ENCODE peak calls at places on chromosomes 5 and 9, in five cellular contexts. W is CD8-positive, alpha-beta memory T cell; O is heart left ventricle; Y is upper lobe of left lung; U is HepG2. X is an unnamed sample. For H3K4me1, the result is how much of the 10 kb centered on the place peaks cover.

GRCh38 chr9:3865373-3865772 is 339.6 kb upstream of the RFX3 start:
- DNase-seq in O (no peak), W (no peak), U (no peak), Y (no peak), X (no peak)

GRCh38 chr5:96175090-96175489 is 213.4 kb upstream of the ELL2 start:
- DNase-seq in O (no peak), W (no peak), Y (no peak), U (no peak), X (no peak)

GRCh38 chr9:104553261-104553660 is 15.7 kb upstream of the OR13C8 start:
- DNase-seq in Y (no peak), W (no peak), O (no peak), U (no peak), X (no peak)

GRCh38 chr5:65760504-65761275 is 38.7 kb downstream of the NLN start:
- DNase-seq in W (peak), Y (peak), U (no peak), O (peak), X (peak)

GRCh38 chr5:148457183-148457620 is 73.4 kb downstream of the FBXO38 start:
- DNase-seq in Y (no peak), O (no peak), W (no peak), U (no peak), X (no peak)

GRCh38 chr9:89801723-89802680 is 197.2 kb downstream of the GADD45G start:
- DNase-seq in U (no peak), W (no peak), Y (no peak), O (no peak), X (no peak)

GRCh38 chr5:34059997-34060396 is 17.0 kb upstream of the C1QTNF3 start:
- DNase-seq in U (no peak), Y (no peak), O (no peak), W (no peak), X (no peak)

GRCh38 chr5:111775224-111775623 is 18.2 kb upstream of the NREP start:
- DNase-seq in Y (peak), W (no peak), O (no peak), U (no peak), X (no peak)

GRCh38 chr5:14144586-14145355 is 1.6 kb downstream of the TRIO start:
- DNase-seq in U (no peak), W (peak), Y (peak), O (peak), X (peak)

GRCh38 chr5:65535529-65535987 is 27.4 kb downstream of the CENPK start:
- DNase-seq in W (no peak), U (no peak), Y (no peak), O (no peak), X (no peak)

GRCh38 chr5:82859439-82860140 is 217.6 kb downstream of the TMEM167A start:
- DNase-seq in U (no peak), W (no peak), Y (no peak), O (no peak), X (no peak)

GRCh38 chr9:126423709-126424185 is 97.1 kb downstream of the MVB12B start:
- DNase-seq in Y (no peak), W (no peak), U (no peak), O (no peak), X (no peak)

GRCh38 chr9:125409637-125410521 is 148.3 kb downstream of the GAPVD1 start:
- DNase-seq in W (peak), O (no peak), U (peak), Y (no peak), X (no peak)

GRCh38 chr9:131423171-131423581 is 29.3 kb downstream of the PRRC2B start:
- DNase-seq in W (no peak), O (peak), Y (peak), U (no peak), X (no peak)

GRCh38 chr5:113090336-113091106 is 113.9 kb downstream of the DCP2 start:
- DNase-seq in W (no peak), U (no peak), Y (no peak), O (no peak), X (no peak)

GRCh38 chr5:26945881-26946280 is 92.5 kb downstream of the CDH9 start:
- DNase-seq in U (no peak), O (no peak), W (no peak), Y (no peak), X (no peak)

GRCh38 chr5:87268126-87268969 is 665 bp downstream of the RASA1 start:
- DNase-seq in O (peak), U (peak), Y (peak), W (peak), X (peak)

GRCh38 chr5:137186759-137187461 is 312.2 kb downstream of the SPOCK1 start:
- DNase-seq in U (no peak), O (no peak), W (no peak), Y (no peak), X (no peak)

GRCh38 chr9:135391759-135392158 is 87.8 kb upstream of the PPP1R26 start:
- DNase-seq in Y (no peak), O (no peak), W (no peak), U (no peak), X (no peak)

GRCh38 chr5:132776077-132776931 is 735 bp downstream of the SEPTIN8 start:
- DNase-seq in O (peak), W (no peak), Y (no peak), U (peak), X (no peak)

GRCh38 chr9:126925876-126926275 is 11.3 kb downstream of the RALGPS1 start:
- DNase-seq in U (no peak), Y (no peak), O (no peak), W (no peak), X (no peak)

GRCh38 chr9:109517798-109518435 is 19.8 kb upstream of the PTPN3 start:
- DNase-seq in U (no peak), W (no peak), Y (peak), O (no peak), X (no peak)

GRCh38 chr5:82793808-82794419 is 283.3 kb downstream of the TMEM167A start:
- DNase-seq in Y (no peak), O (no peak), U (peak), W (no peak), X (no peak)

GRCh38 chr9:128790536-128790935 is 3.5 kb downstream of the TBC1D13 start:
- DNase-seq in U (no peak), W (no peak), O (no peak), Y (no peak), X (no peak)

GRCh38 chr9:128785427-128785826 is 1.6 kb upstream of the TBC1D13 start:
- DNase-seq in W (no peak), O (no peak), U (no peak), Y (no peak), X (no peak)

GRCh38 chr9:128787583-128788156 is 617 bp downstream of the TBC1D13 start:
- DNase-seq in O (no peak), Y (no peak), U (no peak), W (no peak), X (no peak)

GRCh38 chr9:128786681-128787582 is at the start of gene TBC1D13:
- DNase-seq in O (peak), W (peak), Y (peak), U (peak), X (peak)

GRCh38 chr9:128788445-128788844 is 1.4 kb downstream of the TBC1D13 start:
- DNase-seq in O (no peak), U (no peak), W (no peak), Y (no peak), X (no peak)
- H3K4me3 ChIP-seq in O (no peak), U (peak), W (no peak), Y (no peak), X (no peak)

GRCh38 chr5:10536931-10537579 is 26.8 kb upstream of the ANKRD33B start:
- DNase-seq in Y (no peak), O (no peak), U (no peak), W (no peak), X (no peak)
- H3K27ac ChIP-seq in Y (no peak), O (no peak), U (no peak), W (no peak), X (no peak)

DNA sequence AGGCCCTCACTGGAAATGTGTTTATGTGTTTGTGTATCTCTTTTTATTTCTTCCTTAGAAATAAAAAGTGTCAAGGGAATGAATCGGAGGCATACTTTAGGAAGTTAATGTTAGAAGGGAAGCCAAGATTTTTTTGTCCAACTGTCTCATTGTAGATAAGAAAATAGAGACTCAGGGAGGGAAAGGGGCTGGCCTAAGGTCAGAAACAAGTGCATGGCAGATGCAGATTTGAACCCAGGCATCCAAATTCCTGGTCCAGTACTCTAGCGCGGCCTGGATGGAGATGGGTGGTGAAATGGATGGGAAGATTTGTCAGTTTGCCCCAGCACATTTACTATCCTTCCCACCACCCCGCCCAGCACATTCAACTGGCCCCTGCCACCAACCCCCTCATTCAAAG is 19.9 kb upstream of the TNIP1 start:
- DNase-seq in O (no peak), W (peak), Y (no peak), U (no peak), X (no peak)
- H3K4me1 ChIP-seq in O (under half), W (under half), Y (under half), U (under half), X (under half)

DNA sequence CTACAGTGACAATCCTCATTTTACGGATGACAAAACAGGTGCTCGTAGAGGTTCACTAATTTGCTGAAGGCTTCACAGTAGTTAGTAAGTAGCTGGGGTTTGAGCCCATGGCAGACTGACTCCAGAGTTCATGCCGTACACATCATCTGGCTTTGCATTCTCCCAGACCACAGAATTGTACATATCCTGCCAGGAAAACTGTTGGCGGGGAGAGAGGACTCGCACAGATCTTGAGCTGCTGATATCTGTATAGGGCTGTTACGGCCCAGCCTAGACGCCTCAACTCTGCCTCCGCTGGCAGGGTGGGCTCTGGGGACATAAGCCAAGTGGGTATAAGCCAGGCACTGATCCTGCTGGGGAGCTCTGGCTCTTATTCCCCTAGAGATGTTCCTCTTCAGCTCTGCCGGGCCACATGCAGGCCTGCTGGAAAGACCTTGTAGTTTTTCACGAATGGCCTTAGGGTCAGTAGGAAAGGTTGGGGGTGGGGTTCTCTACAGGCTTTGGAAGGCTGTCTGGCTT is 16.3 kb downstream of the LARP1 start:
- DNase-seq in Y (no peak), W (no peak), U (no peak), O (peak), X (no peak)
- H3K4me3 ChIP-seq in Y (no peak), W (no peak), U (no peak), O (no peak), X (no peak)

X was measured in effector memory CD4-positive, alpha-beta T cell.